ENCODE peak calls at places on chromosome 18, in four cellular contexts. R, T, G and K are unnamed samples. For H3K36me3, the result is how much of the 10 kb centered on the place peaks cover.

GRCh38 chr18:34222025-34222395 is 2.7 kb downstream of the NOL4 start:
- DNase-seq in R (no peak), T (no peak), G (no peak), K (no peak)

GRCh38 chr18:74331404-74331803 is 15.8 kb downstream of the C18orf63 start:
- DNase-seq in R (no peak), T (peak), G (peak), K (peak)

GRCh38 chr18:77129150-77129551 is 3.4 kb downstream of the MBP start:
- DNase-seq in R (no peak), T (peak), G (peak), K (peak)

GRCh38 chr18:77191241-77191751 is 58.4 kb upstream of the GALR1 start:
- DNase-seq in R (no peak), T (no peak), G (no peak), K (no peak)

GRCh38 chr18:8910186-8910585 is 192.3 kb upstream of the NDUFV2 start:
- DNase-seq in R (no peak), T (no peak), G (no peak), K (no peak)

GRCh38 chr18:79566841-79567370 is 112.7 kb upstream of the CTDP1 start:
- DNase-seq in R (no peak), T (no peak), G (no peak), K (no peak)

GRCh38 chr18:79458131-79458838 is 62.6 kb downstream of the NFATC1 start:
- DNase-seq in R (peak), T (peak), G (peak), K (peak)

GRCh38 chr18:78168526-78168925 is 811.1 kb upstream of the SALL3 start:
- DNase-seq in R (no peak), T (no peak), G (no peak), K (no peak)

GRCh38 chr18:9428301-9428706 is 47.0 kb upstream of the RALBP1 start:
- DNase-seq in R (no peak), T (no peak), G (no peak), K (no peak)

GRCh38 chr18:7470503-7470902 is 96.6 kb upstream of the PTPRM start:
- DNase-seq in R (no peak), T (no peak), G (no peak), K (no peak)

GRCh38 chr18:811192-812122 is 585 bp downstream of the YES1 start:
- DNase-seq in R (peak), T (no peak), G (peak), K (no peak)

GRCh38 chr18:834086-834720 is 22.2 kb upstream of the YES1 start:
- DNase-seq in R (no peak), T (no peak), G (no peak), K (no peak)

GRCh38 chr18:41703744-41704530 is 251.1 kb upstream of the PIK3C3 start:
- DNase-seq in R (no peak), T (peak), G (no peak), K (no peak)

GRCh38 chr18:76455015-76455676 is 39.9 kb downstream of the ZNF516 start:
- DNase-seq in R (no peak), T (no peak), G (no peak), K (no peak)

GRCh38 chr18:8844721-8845148 is 139.4 kb downstream of the MTCL1 start:
- DNase-seq in R (no peak), T (no peak), G (peak), K (no peak)

GRCh38 chr18:9653390-9653789 is 39.0 kb upstream of the PPP4R1 start:
- DNase-seq in R (no peak), T (peak), G (no peak), K (no peak)

GRCh38 chr18:73752965-73753364 is 394.7 kb downstream of the FBXO15 start:
- DNase-seq in R (no peak), T (no peak), G (no peak), K (no peak)

GRCh38 chr18:21191596-21192307 is 50.3 kb upstream of the GREB1L start:
- DNase-seq in R (peak), T (peak), G (peak), K (no peak)

GRCh38 chr18:21194871-21195771 is 46.9 kb upstream of the GREB1L start:
- DNase-seq in R (no peak), T (no peak), G (peak), K (no peak)

GRCh38 chr18:21187886-21188285 is 54.1 kb upstream of the GREB1L start:
- DNase-seq in R (no peak), T (no peak), G (no peak), K (no peak)

GRCh38 chr18:21196426-21196825 is 45.6 kb upstream of the GREB1L start:
- DNase-seq in R (no peak), T (no peak), G (no peak), K (no peak)

DNA sequence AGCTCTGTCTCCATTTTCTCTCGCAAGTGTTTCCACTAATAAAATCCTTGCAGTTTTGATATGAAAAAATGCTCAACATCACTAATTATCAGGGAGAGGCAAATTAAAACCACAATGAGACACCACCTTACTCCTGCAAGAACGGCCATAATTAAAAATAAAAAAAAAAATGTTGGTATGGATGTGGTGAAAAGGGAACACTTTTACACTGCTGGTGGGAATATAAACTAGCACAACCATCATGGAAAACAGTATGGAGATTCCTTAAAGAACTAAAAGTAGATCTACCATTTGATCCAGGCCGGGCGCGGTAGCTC is 49.8 kb upstream of the GREB1L start:
- DNase-seq in R (no peak), T (no peak), G (no peak), K (no peak)
- TF ChIP-seq CTCF in R (no peak), T (no peak), G (no peak), K (no peak)

DNA sequence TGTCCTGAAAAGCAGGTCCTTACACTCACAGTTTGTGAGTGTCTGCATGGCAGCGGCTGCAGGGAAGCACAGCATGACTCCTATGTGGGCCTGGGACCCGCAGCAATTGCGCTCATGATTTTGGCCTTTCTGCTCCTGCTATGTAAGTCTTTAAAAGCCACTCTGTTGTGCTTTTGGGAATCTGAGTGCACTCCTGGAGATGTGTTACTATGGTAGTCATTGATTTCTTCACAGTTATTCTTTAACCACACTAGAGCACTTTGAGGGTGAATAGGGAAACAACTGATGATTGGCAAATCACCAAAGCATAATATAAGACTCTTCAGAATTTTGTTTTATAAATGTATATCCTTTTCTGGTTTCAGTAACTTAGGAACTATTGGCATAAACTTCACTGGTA is 40.9 kb downstream of the DSG2 start:
- DNase-seq in R (no peak), T (no peak), G (no peak), K (no peak)
- H3K4me3 ChIP-seq in R (no peak), T (no peak), G (no peak), K (no peak)

GRCh38 chr18:11886629-11887028 is 21.5 kb downstream of the MPPE1 start:
- DNase-seq in R (no peak), T (no peak), G (no peak), K (no peak)
- H3K36me3 ChIP-seq in R (under half), T (under half), G (under half), K (under half)

GRCh38 chr18:55996726-55997125 is 408.7 kb upstream of the TCF4 start:
- DNase-seq in R (no peak), T (no peak), G (no peak), K (no peak)

GRCh38 chr18:55997156-55997561 is 409.2 kb upstream of the TCF4 start:
- DNase-seq in R (no peak), T (no peak), G (peak), K (no peak)

GRCh38 chr18:56000041-56000440 is 412.0 kb upstream of the TCF4 start:
- DNase-seq in R (no peak), T (no peak), G (no peak), K (peak)

GRCh38 chr18:55999641-56000040 is 411.6 kb upstream of the TCF4 start:
- DNase-seq in R (no peak), T (no peak), G (no peak), K (no peak)

DNA sequence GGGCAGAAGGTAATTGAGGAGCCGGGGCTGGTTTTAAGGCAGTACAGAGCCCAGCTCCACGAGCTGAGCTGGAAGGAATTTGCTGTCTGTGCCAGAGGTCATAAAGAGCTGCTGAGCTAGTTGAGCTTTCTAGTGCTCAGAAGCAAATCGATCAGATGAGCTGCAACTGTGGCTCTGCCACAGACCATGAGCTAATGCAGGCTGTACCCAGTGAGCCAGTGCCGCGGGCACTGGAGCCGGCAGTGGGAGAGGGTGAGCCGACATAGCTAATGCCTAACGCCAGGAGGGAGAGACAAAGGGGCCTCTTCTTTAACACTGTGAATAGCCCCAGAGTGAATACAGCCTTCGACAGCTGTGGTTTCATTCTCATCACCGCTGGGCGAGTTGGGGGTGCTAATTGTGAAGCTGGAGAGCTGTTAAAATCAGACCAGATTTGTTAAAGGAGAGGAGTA is 410.1 kb upstream of the TCF4 start:
- DNase-seq in R (no peak), T (peak), G (peak), K (no peak)
- TF ChIP-seq CTCF in R (no peak), T (peak), G (peak), K (peak)

GRCh38 chr18:58562146-58562998 is 66.5 kb downstream of the ALPK2 start:
- DNase-seq in R (no peak), T (no peak), G (no peak), K (no peak)
- H3K4me3 ChIP-seq in R (no peak), T (no peak), G (no peak), K (no peak)

DNA sequence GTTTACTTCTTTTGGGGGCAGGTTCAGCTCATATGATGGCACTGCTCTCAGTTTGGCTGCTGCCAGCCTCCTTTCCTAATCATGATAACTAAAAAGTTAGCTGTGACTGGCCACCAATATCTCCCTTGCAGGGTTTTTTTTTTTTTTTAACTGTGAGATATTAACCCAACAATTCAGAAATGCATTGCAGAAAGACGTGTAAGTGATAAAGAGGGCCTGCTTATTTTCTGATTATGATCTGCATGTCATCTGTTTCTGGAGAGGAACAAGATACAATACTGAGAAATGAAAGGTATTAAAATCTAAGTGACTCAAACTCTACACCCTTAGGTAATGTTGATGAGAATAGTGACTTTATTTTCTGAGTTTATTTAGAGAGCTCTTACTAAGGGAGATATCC is 905.6 kb downstream of the SOCS6 start:
- DNase-seq in R (no peak), T (no peak), G (no peak), K (no peak)
- H3K36me3 ChIP-seq in R (under half), T (under half), G (under half), K (under half)

GRCh38 chr18:57764087-57764486 is 39.0 kb downstream of the ATP8B1 start:
- DNase-seq in R (no peak), T (no peak), G (no peak), K (no peak)
- TF ChIP-seq CTCF in R (no peak), T (no peak), G (no peak), K (no peak)